ENCODE peak calls at places on chromosomes 1 and 21, in four cellular contexts. K is Panc1, X is WERI-Rb-1, O is AML-193. V is an unnamed sample.

GRCh38 chr1:220696863-220697231 is 6.7 kb downstream of the C1orf115 start:
- DNase-seq in K (no peak), O (no peak), X (no peak), V (no peak)

GRCh38 chr1:159113783-159114182 is 37.2 kb upstream of the AIM2 start:
- DNase-seq in X (no peak), O (no peak), K (no peak), V (no peak)

GRCh38 chr21:45074048-45074817 is at the start of gene ADARB1:
- DNase-seq in O (peak; percentile 14), X (peak; percentile 85), K (no peak), V (peak; percentile 9)

GRCh38 chr1:20701847-20702246 is 16.0 kb downstream of the KIF17 start:
- DNase-seq in O (no peak), K (no peak), X (no peak), V (no peak)

GRCh38 chr1:32464716-32465540 is at the start of gene ZBTB8B:
- DNase-seq in K (no peak), X (peak; percentile 96), O (no peak), V (no peak)

GRCh38 chr1:32500387-32501209 is 35.7 kb downstream of the ZBTB8B start:
- DNase-seq in X (peak; percentile 79), O (peak; percentile 53), K (no peak), V (peak; percentile 73)

GRCh38 chr1:8679411-8679800 is 138.0 kb downstream of the RERE start:
- DNase-seq in X (no peak), K (no peak), O (no peak), V (no peak)

GRCh38 chr1:55034476-55035133 is 4.7 kb upstream of the PCSK9 start:
- DNase-seq in X (no peak), K (no peak), O (no peak), V (no peak)

GRCh38 chr1:229109320-229109761 is 161.6 kb upstream of the RAB4A start:
- DNase-seq in O (no peak), K (no peak), X (no peak), V (peak; percentile 92)

GRCh38 chr1:153643100-153643499 is 9.2 kb downstream of the CHTOP start:
- DNase-seq in O (no peak), X (no peak), K (no peak), V (no peak)

GRCh38 chr1:150281758-150282557 is at the start of gene CIART:
- DNase-seq in O (no peak), K (peak; percentile 94), X (peak; percentile 98), V (peak; percentile 95)

GRCh38 chr1:58781541-58782307 is 2.1 kb downstream of the JUN start:
- DNase-seq in X (peak; percentile 53), O (peak; percentile 49), K (no peak), V (peak; percentile 60)

GRCh38 chr1:224820341-224820740 is 109.1 kb upstream of the DNAH14 start:
- DNase-seq in O (no peak), X (no peak), K (no peak), V (no peak)

GRCh38 chr1:20496241-20496661 is 10.2 kb upstream of the CAMK2N1 start:
- DNase-seq in X (no peak), O (no peak), K (no peak), V (no peak)

GRCh38 chr1:77975907-77976306 is 3.0 kb downstream of the FUBP1 start:
- DNase-seq in K (no peak), X (no peak), O (peak; percentile 8), V (no peak)

GRCh38 chr1:177490240-177490639 is 319.5 kb downstream of the BRINP2 start:
- DNase-seq in K (no peak), X (peak; percentile 28), O (no peak), V (no peak)

GRCh38 chr1:37533317-37534093 is 18.9 kb upstream of the MEAF6 start:
- DNase-seq in O (no peak), K (no peak), X (no peak), V (no peak)

GRCh38 chr1:91402023-91402422 is 2.6 kb downstream of the HFM1 start:
- DNase-seq in K (peak; percentile 10), X (no peak), O (peak; percentile 2), V (no peak)

GRCh38 chr1:236315518-236315917 is 33.8 kb upstream of the ERO1B start:
- DNase-seq in O (no peak), K (no peak), X (no peak), V (peak; percentile 55)